ENCODE peak calls at places on chromosomes 16 and 17, in nine cellular contexts. X, C, J, G, F, I, E, M and Y are unnamed samples.

GRCh38 chr17:77769215-77769614 is 189.3 kb upstream of the TNRC6C start:
- DNase-seq in X (peak; percentile 75), C (peak; percentile 55), J (no peak), G (no peak), F (no peak), I (peak; percentile 35), E (no peak), M (no peak), Y (no peak)

GRCh38 chr16:6837722-6838121 is 494.9 kb upstream of the RBFOX1 start:
- DNase-seq in X (no peak), C (no peak), J (no peak), G (no peak), F (no peak), I (no peak), E (no peak), M (no peak), Y (no peak)

GRCh38 chr16:89052824-89053724 is 40.6 kb upstream of the ACSF3 start:
- DNase-seq in X (peak; percentile 85), C (peak; percentile 64), J (no peak), G (no peak), F (peak; percentile 20), I (peak; percentile 96), E (no peak), M (peak; percentile 66), Y (peak; percentile 93)

GRCh38 chr17:42310281-42311156 is 22.2 kb downstream of the STAT5A start:
- DNase-seq in X (no peak), C (no peak), J (no peak), G (peak; percentile 42), F (no peak), I (no peak), E (no peak), M (no peak), Y (no peak)

GRCh38 chr17:7929158-7930029 is at the start of gene KCNAB3:
- DNase-seq in X (no peak), C (no peak), J (no peak), G (peak; percentile 59), F (no peak), I (peak; percentile 88), E (no peak), M (peak; percentile 86), Y (peak; percentile 94)

GRCh38 chr17:9668532-9668931 is 23.2 kb downstream of the USP43 start:
- DNase-seq in X (no peak), C (peak; percentile 95), J (no peak), G (no peak), F (no peak), I (no peak), E (no peak), M (peak; percentile 59), Y (no peak)

GRCh38 chr16:12907670-12908233 is 6.4 kb downstream of the SHISA9 start:
- DNase-seq in X (no peak), C (peak; percentile 29), J (no peak), G (no peak), F (peak; percentile 22), I (no peak), E (no peak), M (no peak), Y (no peak)

GRCh38 chr17:72342582-72343527 is 222.0 kb downstream of the SOX9 start:
- DNase-seq in X (no peak), C (no peak), J (no peak), G (no peak), F (no peak), I (peak; percentile 82), E (no peak), M (no peak), Y (peak; percentile 69)

GRCh38 chr16:56355786-56356275 is 69.5 kb downstream of the AMFR start:
- DNase-seq in X (no peak), C (no peak), J (no peak), G (no peak), F (no peak), I (no peak), E (no peak), M (no peak), Y (no peak)

GRCh38 chr16:4377573-4378146 is 6.0 kb downstream of the VASN start:
- DNase-seq in X (no peak), C (no peak), J (no peak), G (no peak), F (no peak), I (no peak), E (no peak), M (no peak), Y (no peak)

GRCh38 chr16:57601801-57602478 is 26.5 kb upstream of the ADGRG1 start:
- DNase-seq in X (peak; percentile 22), C (peak; percentile 72), J (no peak), G (peak; percentile 81), F (no peak), I (no peak), E (no peak), M (no peak), Y (no peak)

GRCh38 chr17:10380631-10381408 is 8.0 kb upstream of the MYH13 start:
- DNase-seq in X (no peak), C (no peak), J (no peak), G (no peak), F (no peak), I (no peak), E (no peak), M (no peak), Y (no peak)

GRCh38 chr16:58284488-58284887 is 10.3 kb downstream of the PRSS54 start:
- DNase-seq in X (no peak), C (no peak), J (no peak), G (no peak), F (no peak), I (no peak), E (no peak), M (no peak), Y (no peak)

GRCh38 chr17:63433746-63434591 is 12.1 kb downstream of the CYB561 start:
- DNase-seq in X (no peak), C (peak; percentile 97), J (peak; percentile 74), G (no peak), F (no peak), I (peak; percentile 16), E (no peak), M (peak; percentile 57), Y (no peak)

GRCh38 chr16:72928089-72928981 is 119.6 kb downstream of the ZFHX3 start:
- DNase-seq in X (peak; percentile 53), C (no peak), J (no peak), G (no peak), F (no peak), I (no peak), E (no peak), M (peak; percentile 36), Y (no peak)

GRCh38 chr16:88430524-88431446 is 22.3 kb upstream of the ZFPM1 start:
- DNase-seq in X (peak; percentile 6), C (no peak), J (no peak), G (peak; percentile 32), F (no peak), I (no peak), E (no peak), M (no peak), Y (no peak)

GRCh38 chr16:81873843-81874752 is 95.0 kb downstream of the PLCG2 start:
- DNase-seq in X (peak; percentile 3), C (peak; percentile 56), J (no peak), G (peak; percentile 52), F (peak; percentile 45), I (no peak), E (no peak), M (peak; percentile 73), Y (no peak)